ENCODE peak calls at places on chromosomes 7 and 10, in seven cellular contexts. M is activated CD4-positive, CD25-positive, alpha-beta regulatory T cell; B is CD4-positive, alpha-beta T cell; C is HEK293T; S is GM12864; E is activated T-cell treated with anti-CD3 and anti-CD28 coated beads for 1 hour; J is activated CD8-positive, alpha-beta memory T cell treated with anti-CD3 and anti-CD28 coated beads for 1 hour. F is an unnamed sample.

GRCh38 chr10:91051834-91052233 is 130.9 kb upstream of the ANKRD1 start:
- DNase-seq in M (no peak), B (no peak), C (no peak), S (no peak), E (no peak), J (no peak), F (no peak)

GRCh38 chr7:111593343-111593742 is 31.1 kb upstream of the IMMP2L start:
- DNase-seq in M (no peak), B (no peak), C (no peak), S (no peak), E (no peak), J (no peak), F (no peak)

GRCh38 chr10:73653701-73654100 is 2.1 kb downstream of the SYNPO2L start:
- DNase-seq in M (no peak), B (no peak), C (no peak), S (no peak), E (no peak), J (no peak), F (no peak)

GRCh38 chr7:139035588-139036353 is at the start of gene ZC3HAV1L:
- DNase-seq in M (peak; percentile 9), B (peak; percentile 16), C (peak; percentile 75), S (no peak), E (peak; percentile 7), J (peak; percentile 8), F (peak; percentile 8)

GRCh38 chr7:100604976-100605911 is 3.1 kb downstream of the PCOLCE start:
- DNase-seq in M (no peak), B (no peak), C (no peak), S (no peak), E (no peak), J (no peak), F (no peak)

GRCh38 chr7:127516320-127516719 is 69.1 kb downstream of the GCC1 start:
- DNase-seq in M (no peak), B (no peak), C (no peak), S (no peak), E (no peak), J (no peak), F (no peak)

GRCh38 chr10:61939575-61940301 is 38.2 kb downstream of the ARID5B start:
- DNase-seq in M (no peak), B (no peak), C (no peak), S (no peak), E (no peak), J (no peak), F (no peak)

GRCh38 chr7:22378199-22378961 is 21.4 kb upstream of the RAPGEF5 start:
- DNase-seq in M (no peak), B (no peak), C (no peak), S (no peak), E (no peak), J (no peak), F (no peak)

GRCh38 chr7:140625908-140626868 is 14.4 kb downstream of the DENND2A start:
- DNase-seq in M (no peak), B (no peak), C (peak; percentile 9), S (no peak), E (no peak), J (no peak), F (no peak)

GRCh38 chr7:96329189-96329588 is 7.3 kb upstream of the SLC25A13 start:
- DNase-seq in M (no peak), B (no peak), C (no peak), S (no peak), E (no peak), J (no peak), F (no peak)

GRCh38 chr7:158802535-158803199 is 26.6 kb downstream of the ESYT2 start:
- DNase-seq in M (no peak), B (no peak), C (no peak), S (no peak), E (no peak), J (no peak), F (no peak)

GRCh38 chr7:138834583-138834982 is 36.6 kb upstream of the ATP6V0A4 start:
- DNase-seq in M (no peak), B (no peak), C (no peak), S (no peak), E (no peak), J (no peak), F (no peak)

GRCh38 chr7:132836746-132837145 is 245.1 kb downstream of the CHCHD3 start:
- DNase-seq in M (no peak), B (no peak), C (no peak), S (no peak), E (no peak), J (no peak), F (no peak)

GRCh38 chr7:66769833-66770512 is 29.4 kb downstream of the RABGEF1 start:
- DNase-seq in M (no peak), B (no peak), C (no peak), S (no peak), E (no peak), J (no peak), F (no peak)

GRCh38 chr10:78914060-78914378 is 154.7 kb upstream of the ZMIZ1 start:
- DNase-seq in M (no peak), B (no peak), C (no peak), S (no peak), E (no peak), J (no peak), F (no peak)

GRCh38 chr10:101814466-101815041 is 3.7 kb downstream of the OGA start:
- DNase-seq in M (no peak), B (no peak), C (no peak), S (peak; percentile 30), E (no peak), J (no peak), F (no peak)

GRCh38 chr10:127922675-127923366 is 15.9 kb downstream of the PTPRE start:
- DNase-seq in M (no peak), B (no peak), C (no peak), S (no peak), E (no peak), J (no peak), F (no peak)

GRCh38 chr10:69797959-69798358 is 3.7 kb upstream of the COL13A1 start:
- DNase-seq in M (no peak), B (no peak), C (no peak), S (no peak), E (no peak), J (no peak), F (no peak)

GRCh38 chr7:35801392-35802101 is 690 bp downstream of the SEPTIN7 start:
- DNase-seq in M (peak; percentile 41), B (peak; percentile 67), C (peak; percentile 54), S (no peak), E (peak; percentile 60), J (peak; percentile 56), F (peak; percentile 84)

GRCh38 chr10:12907651-12908050 is 93.9 kb downstream of the CCDC3 start:
- DNase-seq in M (no peak), B (no peak), C (no peak), S (no peak), E (no peak), J (no peak), F (no peak)

GRCh38 chr7:99843808-99844207 is 16.0 kb downstream of the CYP3A43 start:
- DNase-seq in M (no peak), B (no peak), C (no peak), S (no peak), E (no peak), J (no peak), F (no peak)

GRCh38 chr10:45673074-45673628 is 579 bp upstream of the ZFAND4 start:
- DNase-seq in M (no peak), B (no peak), C (no peak), S (no peak), E (no peak), J (no peak), F (no peak)

GRCh38 chr10:88108115-88108610 is 244.7 kb downstream of the PTEN start:
- DNase-seq in M (no peak), B (no peak), C (no peak), S (peak; percentile 95), E (no peak), J (no peak), F (no peak)

GRCh38 chr7:153675141-153675540 is 377.1 kb upstream of the DPP6 start:
- DNase-seq in M (no peak), B (no peak), C (no peak), S (no peak), E (no peak), J (no peak), F (no peak)

GRCh38 chr7:18590744-18591340 is 95.3 kb downstream of the HDAC9 start:
- DNase-seq in M (no peak), B (no peak), C (peak; percentile 28), S (no peak), E (no peak), J (no peak), F (no peak)

GRCh38 chr7:87645446-87645845 is 17.2 kb downstream of the RUNDC3B start:
- DNase-seq in M (no peak), B (no peak), C (no peak), S (no peak), E (no peak), J (no peak), F (no peak)

GRCh38 chr10:119247550-119247894 is 40.2 kb downstream of the GRK5 start:
- DNase-seq in M (no peak), B (no peak), C (no peak), S (no peak), E (no peak), J (no peak), F (no peak)

GRCh38 chr7:113087278-113087998 is 811 bp upstream of the GPR85 start:
- DNase-seq in M (no peak), B (no peak), C (peak; percentile 30), S (no peak), E (no peak), J (no peak), F (no peak)

GRCh38 chr7:139051655-139052054 is 15.8 kb upstream of the ZC3HAV1L start:
- DNase-seq in M (no peak), B (no peak), C (no peak), S (no peak), E (no peak), J (no peak), F (no peak)

F was measured in naive thymus-derived CD8-positive, alpha-beta T cell.